ENCODE peak calls at places on chromosomes 1 and 21, in five cellular contexts. One of them, this sample, is unnamed. For H3K27me3 and H3K36me3, the result is how much of the 10 kb centered on the place peaks cover.

GRCh38 chr1:246930830-246931548 is 759 bp downstream of the AHCTF1 start:
- DNase-seq in GM23338: peak
- DNase-seq in body of pancreas: peak
- DNase-seq in right atrium auricular region: peak
- DNase-seq in uterus: peak
- DNase-seq in this sample: peak

GRCh38 chr1:109240158-109241152 is 8.9 kb upstream of the CELSR2 start:
- DNase-seq in GM23338: peak
- DNase-seq in body of pancreas: peak
- DNase-seq in right atrium auricular region: peak
- DNase-seq in uterus: peak
- DNase-seq in this sample: peak

GRCh38 chr21:19523066-19523465 is 1119.5 kb upstream of the TMPRSS15 start:
- DNase-seq in GM23338: no peak
- DNase-seq in body of pancreas: no peak
- DNase-seq in right atrium auricular region: no peak
- DNase-seq in uterus: no peak
- DNase-seq in this sample: no peak

GRCh38 chr1:209473023-209473422 is 110.5 kb upstream of the CAMK1G start:
- DNase-seq in GM23338: peak
- DNase-seq in body of pancreas: no peak
- DNase-seq in right atrium auricular region: no peak
- DNase-seq in uterus: no peak
- DNase-seq in this sample: no peak

GRCh38 chr1:154839691-154840090 is 30.4 kb downstream of the KCNN3 start:
- DNase-seq in GM23338: peak
- DNase-seq in body of pancreas: no peak
- DNase-seq in right atrium auricular region: no peak
- DNase-seq in uterus: no peak
- DNase-seq in this sample: no peak

GRCh38 chr1:7048395-7048794 is 263.1 kb downstream of the CAMTA1 start:
- DNase-seq in GM23338: no peak
- DNase-seq in body of pancreas: no peak
- DNase-seq in right atrium auricular region: no peak
- DNase-seq in uterus: no peak
- DNase-seq in this sample: no peak

GRCh38 chr1:91609571-91609970 is 108.9 kb downstream of the CDC7 start:
- DNase-seq in GM23338: no peak
- DNase-seq in body of pancreas: no peak
- DNase-seq in right atrium auricular region: no peak
- DNase-seq in uterus: no peak
- DNase-seq in this sample: peak

GRCh38 chr1:22643381-22643780 is at the start of gene C1QC:
- DNase-seq in GM23338: no peak
- DNase-seq in body of pancreas: peak
- DNase-seq in right atrium auricular region: peak
- DNase-seq in uterus: no peak
- DNase-seq in this sample: no peak

GRCh38 chr1:58249729-58250586 is 296.6 kb downstream of the OMA1 start:
- DNase-seq in GM23338: peak
- DNase-seq in body of pancreas: peak
- DNase-seq in right atrium auricular region: no peak
- DNase-seq in uterus: peak
- DNase-seq in this sample: peak

DNA sequence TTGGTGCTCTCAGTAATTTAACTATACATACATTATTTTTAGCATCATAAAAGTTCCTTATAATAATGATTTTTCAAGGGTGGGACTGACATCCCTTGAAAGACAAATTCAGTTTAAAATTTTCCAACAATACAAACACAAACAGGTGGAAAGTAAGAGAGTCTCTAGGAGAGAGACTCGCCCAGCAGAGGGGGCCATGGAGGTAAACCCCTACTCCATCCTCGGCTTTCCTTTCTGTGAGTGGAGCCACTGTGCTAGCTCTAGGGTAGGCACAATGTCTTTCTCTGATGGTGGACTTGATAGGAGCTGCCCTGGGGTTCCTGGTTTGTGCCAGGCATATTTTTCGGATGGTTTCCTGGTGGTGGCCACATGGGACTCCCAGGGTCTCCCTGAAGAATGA is 8.3 kb downstream of the CSMD2 start:
- DNase-seq in GM23338: peak
- DNase-seq in body of pancreas: no peak
- DNase-seq in right atrium auricular region: no peak
- DNase-seq in uterus: no peak
- DNase-seq in this sample: no peak
- H3K27me3 ChIP-seq in GM23338: under half
- H3K27me3 ChIP-seq in body of pancreas: under half
- H3K27me3 ChIP-seq in right atrium auricular region: under half
- H3K27me3 ChIP-seq in uterus: under half
- H3K27me3 ChIP-seq in this sample: under half

GRCh38 chr1:220164517-220164916 is 70.6 kb downstream of the IARS2 start:
- DNase-seq in GM23338: no peak
- DNase-seq in body of pancreas: no peak
- DNase-seq in right atrium auricular region: no peak
- DNase-seq in uterus: no peak
- DNase-seq in this sample: no peak
- H3K36me3 ChIP-seq in GM23338: under half
- H3K36me3 ChIP-seq in body of pancreas: under half
- H3K36me3 ChIP-seq in right atrium auricular region: under half
- H3K36me3 ChIP-seq in uterus: under half
- H3K36me3 ChIP-seq in this sample: under half

GRCh38 chr1:156690673-156691032 is 13.4 kb upstream of the NES start:
- DNase-seq in GM23338: no peak
- DNase-seq in body of pancreas: no peak
- DNase-seq in right atrium auricular region: no peak
- DNase-seq in uterus: no peak
- DNase-seq in this sample: no peak

GRCh38 chr1:156691665-156692408 is 13.5 kb downstream of the CRABP2 start:
- DNase-seq in GM23338: peak
- DNase-seq in body of pancreas: no peak
- DNase-seq in right atrium auricular region: no peak
- DNase-seq in uterus: no peak
- DNase-seq in this sample: peak

GRCh38 chr1:156689960-156690672 is 12.9 kb upstream of the NES start:
- DNase-seq in GM23338: no peak
- DNase-seq in body of pancreas: no peak
- DNase-seq in right atrium auricular region: no peak
- DNase-seq in uterus: no peak
- DNase-seq in this sample: peak

GRCh38 chr1:156691216-156691615 is 14.0 kb upstream of the NES start:
- DNase-seq in GM23338: no peak
- DNase-seq in body of pancreas: no peak
- DNase-seq in right atrium auricular region: no peak
- DNase-seq in uterus: no peak
- DNase-seq in this sample: no peak

GRCh38 chr1:156689035-156689959 is 12.1 kb upstream of the NES start:
- DNase-seq in GM23338: peak
- DNase-seq in body of pancreas: peak
- DNase-seq in right atrium auricular region: peak
- DNase-seq in uterus: peak
- DNase-seq in this sample: peak
- TF ChIP-seq CTCF in GM23338: peak
- TF ChIP-seq CTCF in body of pancreas: peak
- TF ChIP-seq CTCF in right atrium auricular region: peak
- TF ChIP-seq CTCF in uterus: peak
- TF ChIP-seq CTCF in this sample: peak

GRCh38 chr21:45704311-45705108 is 61.0 kb downstream of the PCBP3 start:
- DNase-seq in GM23338: no peak
- DNase-seq in body of pancreas: no peak
- DNase-seq in right atrium auricular region: no peak
- DNase-seq in uterus: no peak
- DNase-seq in this sample: no peak
- H3K27me3 ChIP-seq in GM23338: under half
- H3K27me3 ChIP-seq in body of pancreas: under half
- H3K27me3 ChIP-seq in right atrium auricular region: under half
- H3K27me3 ChIP-seq in uterus: under half
- H3K27me3 ChIP-seq in this sample: under half

DNA sequence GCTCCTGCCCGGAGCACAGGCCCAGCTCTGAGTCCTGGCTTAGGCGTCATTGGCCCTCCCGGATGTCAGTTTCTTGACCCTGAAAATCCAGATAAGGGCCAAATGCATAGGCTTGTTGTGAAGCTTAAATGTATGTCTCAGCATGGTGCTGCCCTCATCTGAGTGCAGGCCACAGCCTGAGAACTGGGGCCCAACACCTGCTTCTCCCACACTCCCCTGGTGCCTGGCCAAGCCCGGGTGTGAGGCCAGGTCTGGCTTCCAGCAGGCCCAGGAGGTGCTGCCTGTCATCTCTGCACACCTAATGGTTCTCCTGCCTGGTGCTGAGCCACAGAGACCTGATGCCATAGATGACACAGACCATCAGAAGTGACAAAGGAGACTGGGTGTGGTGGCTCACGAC is 14.0 kb downstream of the MX2 start:
- DNase-seq in GM23338: no peak
- DNase-seq in body of pancreas: no peak
- DNase-seq in right atrium auricular region: no peak
- DNase-seq in uterus: no peak
- DNase-seq in this sample: no peak
- H3K36me3 ChIP-seq in GM23338: under half
- H3K36me3 ChIP-seq in body of pancreas: under half
- H3K36me3 ChIP-seq in right atrium auricular region: under half
- H3K36me3 ChIP-seq in uterus: under half
- H3K36me3 ChIP-seq in this sample: under half

GRCh38 chr21:44996983-44997936 is 57.4 kb downstream of the SLX9 start:
- DNase-seq in GM23338: no peak
- DNase-seq in body of pancreas: no peak
- DNase-seq in right atrium auricular region: no peak
- DNase-seq in uterus: no peak
- DNase-seq in this sample: no peak
- TF ChIP-seq CTCF in GM23338: no peak
- TF ChIP-seq CTCF in body of pancreas: no peak
- TF ChIP-seq CTCF in right atrium auricular region: no peak
- TF ChIP-seq CTCF in uterus: no peak
- TF ChIP-seq CTCF in this sample: no peak

GRCh38 chr1:223717695-223718363 is 5.5 kb downstream of the CAPN2 start:
- DNase-seq in GM23338: no peak
- DNase-seq in body of pancreas: no peak
- DNase-seq in right atrium auricular region: no peak
- DNase-seq in uterus: no peak
- DNase-seq in this sample: peak

GRCh38 chr1:223720987-223721591 is 8.8 kb downstream of the CAPN2 start:
- DNase-seq in GM23338: no peak
- DNase-seq in body of pancreas: peak
- DNase-seq in right atrium auricular region: no peak
- DNase-seq in uterus: no peak
- DNase-seq in this sample: peak

GRCh38 chr1:223717123-223717522 is 4.8 kb downstream of the CAPN2 start:
- DNase-seq in GM23338: no peak
- DNase-seq in body of pancreas: no peak
- DNase-seq in right atrium auricular region: no peak
- DNase-seq in uterus: no peak
- DNase-seq in this sample: no peak

GRCh38 chr1:223716302-223716862 is 4.0 kb downstream of the CAPN2 start:
- DNase-seq in GM23338: no peak
- DNase-seq in body of pancreas: no peak
- DNase-seq in right atrium auricular region: no peak
- DNase-seq in uterus: no peak
- DNase-seq in this sample: no peak

DNA sequence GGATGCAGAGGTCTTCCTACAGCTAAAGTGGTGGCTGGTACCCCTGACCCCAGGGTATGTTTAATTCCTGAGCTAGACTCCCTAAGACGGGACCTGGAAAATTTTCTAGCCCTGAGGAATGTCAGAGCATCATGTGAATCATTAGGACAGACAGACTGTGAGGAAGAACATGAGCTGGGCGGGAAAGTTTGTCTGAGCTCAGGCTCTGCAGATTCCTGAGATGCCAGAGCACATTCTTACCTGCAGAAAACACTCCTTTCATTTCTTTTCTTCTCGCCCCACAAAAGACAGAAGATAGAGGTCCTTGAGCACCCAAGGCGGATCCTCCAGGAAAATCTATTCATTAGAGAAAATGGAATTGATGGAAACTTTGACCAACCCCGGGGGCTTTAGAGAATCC is 6.5 kb downstream of the CAPN2 start:
- DNase-seq in GM23338: peak
- DNase-seq in body of pancreas: no peak
- DNase-seq in right atrium auricular region: no peak
- DNase-seq in uterus: no peak
- DNase-seq in this sample: peak
- H3K27me3 ChIP-seq in GM23338: half or more
- H3K27me3 ChIP-seq in body of pancreas: under half
- H3K27me3 ChIP-seq in right atrium auricular region: under half
- H3K27me3 ChIP-seq in uterus: under half
- H3K27me3 ChIP-seq in this sample: under half